ENCODE peak calls at places on chromosomes 4 and X, in ten cellular contexts. H, M, N, A, R, W, Q, J, K and B are unnamed samples.

GRCh38 chr4:156623376-156623775 is 348.2 kb downstream of the PDGFC start:
- DNase-seq in A (no peak), Q (no peak), J (no peak), M (no peak), K (no peak), W (no peak), N (no peak), H (no peak), R (no peak), B (no peak)

GRCh38 chrX:11365426-11365825 is 72.2 kb downstream of the AMELX start:
- DNase-seq in M (no peak), R (no peak), A (no peak), H (no peak), K (no peak), J (no peak), W (no peak), N (no peak), Q (no peak), B (no peak)

GRCh38 chr4:7166981-7167700 is 25.2 kb upstream of the SORCS2 start:
- DNase-seq in N (no peak), K (no peak), A (no peak), H (no peak), Q (no peak), W (peak), M (no peak), R (no peak), J (peak), B (no peak)

GRCh38 chr4:11367371-11367770 is 61.3 kb downstream of the HS3ST1 start:
- DNase-seq in K (peak), H (peak), J (peak), M (no peak), Q (no peak), W (peak), N (no peak), R (peak), A (peak), B (no peak)

GRCh38 chr4:169407217-169407845 is 136.6 kb upstream of the SH3RF1 start:
- DNase-seq in N (no peak), J (no peak), Q (no peak), W (no peak), K (peak), R (no peak), H (peak), A (no peak), M (no peak), B (no peak)

GRCh38 chr4:119040261-119040660 is 95.4 kb upstream of the MYOZ2 start:
- DNase-seq in M (no peak), Q (no peak), K (no peak), H (no peak), W (no peak), J (no peak), N (no peak), R (no peak), A (no peak), B (no peak)

GRCh38 chr4:186067757-186068385 is 1.1 kb upstream of the TLR3 start:
- DNase-seq in R (peak), H (peak), A (peak), J (peak), N (peak), M (peak), K (peak), W (peak), Q (no peak), B (peak)

GRCh38 chr4:31803511-31804195 is 1083.5 kb downstream of the PCDH7 start:
- DNase-seq in R (no peak), H (no peak), M (no peak), A (no peak), J (no peak), W (no peak), N (no peak), Q (no peak), K (peak), B (no peak)

GRCh38 chr4:121597346-121597934 is 99.3 kb downstream of the ANXA5 start:
- DNase-seq in Q (no peak), H (peak), K (peak), W (peak), J (no peak), R (no peak), N (no peak), A (peak), M (no peak), B (peak)

GRCh38 chrX:114344756-114345155 is 239.1 kb upstream of the HTR2C start:
- DNase-seq in K (peak), J (no peak), R (peak), W (peak), Q (no peak), M (no peak), H (peak), A (peak), N (no peak), B (peak)

GRCh38 chrX:30948626-30949025 is 59.6 kb upstream of the TAB3 start:
- DNase-seq in N (no peak), J (no peak), R (no peak), M (no peak), Q (no peak), H (no peak), K (no peak), W (no peak), A (no peak), B (no peak)

GRCh38 chr4:190015538-190016368 is 11.3 kb downstream of the FRG2 start:
- DNase-seq in A (no peak), K (no peak), N (no peak), W (no peak), M (no peak), J (no peak), Q (no peak), H (no peak), R (no peak), B (no peak)

GRCh38 chr4:185203380-185204237 is at the start of gene CFAP97:
- DNase-seq in R (peak), Q (no peak), W (peak), N (peak), J (peak), K (peak), A (peak), H (peak), M (no peak), B (peak)

GRCh38 chrX:119145241-119145653 is 17.6 kb upstream of the KIAA1210 start:
- DNase-seq in H (no peak), A (no peak), R (peak), M (no peak), N (peak), K (peak), J (no peak), W (peak), Q (no peak), B (no peak)

GRCh38 chr4:24229976-24230375 is 340.1 kb upstream of the PPARGC1A start:
- DNase-seq in N (no peak), K (no peak), A (no peak), W (peak), J (no peak), Q (no peak), M (no peak), H (peak), R (no peak), B (no peak)

GRCh38 chr4:184653650-184654049 is 4.1 kb downstream of the PRIMPOL start:
- DNase-seq in A (peak), Q (peak), H (peak), R (no peak), J (no peak), M (no peak), N (no peak), W (no peak), K (peak), B (no peak)

GRCh38 chr4:73916172-73916925 is 47.2 kb downstream of the CXCL1 start:
- DNase-seq in A (no peak), H (no peak), K (no peak), Q (no peak), M (no peak), R (no peak), J (no peak), W (no peak), N (no peak), B (no peak)

GRCh38 chr4:176270669-176271068 is 1.6 kb upstream of the ASB5 start:
- DNase-seq in W (peak), J (peak), N (peak), K (peak), R (peak), Q (peak), M (no peak), A (peak), H (peak), B (peak)

GRCh38 chr4:8859550-8860095 is 12.0 kb downstream of the HMX1 start:
- DNase-seq in Q (no peak), N (no peak), W (no peak), R (no peak), M (no peak), K (no peak), J (peak), A (no peak), H (no peak), B (no peak)

GRCh38 chr4:1052231-1052671 is 40.8 kb downstream of the FGFRL1 start:
- DNase-seq in Q (no peak), K (no peak), N (peak), A (no peak), H (no peak), W (no peak), J (no peak), R (no peak), M (no peak), B (no peak)

GRCh38 chrX:41802958-41803357 is 79.0 kb downstream of the GPR82 start:
- DNase-seq in Q (no peak), H (no peak), W (no peak), J (no peak), N (peak), R (no peak), K (no peak), A (no peak), M (no peak), B (no peak)

GRCh38 chrX:23766650-23767551 is 16.1 kb upstream of the SAT1 start:
- DNase-seq in H (no peak), A (no peak), W (no peak), R (no peak), Q (no peak), J (no peak), K (no peak), M (no peak), N (no peak), B (no peak)

DNA sequence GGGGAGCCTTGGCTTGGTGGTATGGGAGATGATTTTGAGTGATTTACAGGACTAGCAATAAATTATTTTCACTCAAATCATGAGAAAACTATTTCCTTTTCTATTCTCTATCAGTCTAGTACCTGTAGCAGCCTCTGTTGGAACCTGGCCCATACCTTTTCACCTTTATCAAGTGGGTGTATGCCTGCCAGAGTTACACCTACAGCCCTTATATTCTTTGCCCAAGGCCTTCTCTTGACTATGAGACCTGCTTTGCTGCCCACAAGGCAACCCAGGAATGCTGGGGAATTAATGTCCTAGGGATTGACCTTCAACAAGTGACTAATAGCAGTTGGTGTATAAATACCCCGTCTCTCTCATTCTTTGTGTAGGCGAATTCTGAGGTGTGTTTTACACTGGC is 20.0 kb upstream of the LEF1 start:
- DNase-seq in R (no peak), Q (no peak), W (no peak), J (no peak), H (no peak), N (no peak), K (no peak), M (no peak), A (no peak), B (no peak)
- TF ChIP-seq CTCF in R (no peak), Q (no peak), W (no peak), J (no peak), H (no peak), N (no peak), K (no peak), M (no peak), A (no peak), B (no peak)

DNA sequence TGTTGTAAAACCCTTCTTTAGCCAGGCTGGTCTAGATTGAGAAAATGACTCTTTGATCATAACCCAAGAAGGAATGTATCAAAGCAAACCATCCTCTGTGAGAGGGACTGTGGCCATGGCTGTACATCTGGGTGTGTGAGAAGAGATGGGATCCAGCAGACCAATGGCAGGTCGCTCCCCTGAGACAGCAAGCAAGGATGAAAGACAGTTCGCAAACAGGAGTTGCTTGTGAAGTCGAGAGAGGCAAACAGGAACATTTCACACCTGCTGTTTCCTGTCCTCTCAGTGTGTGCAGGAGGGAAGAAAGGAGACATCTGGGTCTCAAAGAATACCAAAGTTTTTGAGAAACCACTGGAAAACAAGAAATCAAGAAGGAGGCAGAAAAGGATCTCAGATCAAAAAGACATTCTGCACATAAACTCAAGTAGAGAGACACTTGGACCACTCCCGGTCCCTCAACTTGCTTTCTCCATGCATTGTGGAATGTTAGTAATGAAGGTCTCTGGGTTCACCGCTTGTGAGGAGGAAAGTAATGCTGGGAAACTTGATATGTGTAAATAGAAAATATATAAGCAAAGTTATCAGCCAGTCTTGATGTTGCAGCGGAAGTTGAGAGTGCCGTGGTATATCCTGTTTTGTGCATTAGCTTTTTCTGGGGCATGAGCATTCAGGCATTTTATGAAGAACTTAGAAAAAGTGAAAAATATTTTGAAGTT is 327.5 kb downstream of the BMPR1B start:
- DNase-seq in R (peak), N (no peak), J (no peak), Q (no peak), M (no peak), A (no peak), H (no peak), K (no peak), W (peak), B (no peak)
- H3K4me3 ChIP-seq in R (no peak), N (no peak), J (no peak), Q (no peak), M (no peak), A (no peak), H (no peak), K (no peak), W (no peak), B (no peak)

DNA sequence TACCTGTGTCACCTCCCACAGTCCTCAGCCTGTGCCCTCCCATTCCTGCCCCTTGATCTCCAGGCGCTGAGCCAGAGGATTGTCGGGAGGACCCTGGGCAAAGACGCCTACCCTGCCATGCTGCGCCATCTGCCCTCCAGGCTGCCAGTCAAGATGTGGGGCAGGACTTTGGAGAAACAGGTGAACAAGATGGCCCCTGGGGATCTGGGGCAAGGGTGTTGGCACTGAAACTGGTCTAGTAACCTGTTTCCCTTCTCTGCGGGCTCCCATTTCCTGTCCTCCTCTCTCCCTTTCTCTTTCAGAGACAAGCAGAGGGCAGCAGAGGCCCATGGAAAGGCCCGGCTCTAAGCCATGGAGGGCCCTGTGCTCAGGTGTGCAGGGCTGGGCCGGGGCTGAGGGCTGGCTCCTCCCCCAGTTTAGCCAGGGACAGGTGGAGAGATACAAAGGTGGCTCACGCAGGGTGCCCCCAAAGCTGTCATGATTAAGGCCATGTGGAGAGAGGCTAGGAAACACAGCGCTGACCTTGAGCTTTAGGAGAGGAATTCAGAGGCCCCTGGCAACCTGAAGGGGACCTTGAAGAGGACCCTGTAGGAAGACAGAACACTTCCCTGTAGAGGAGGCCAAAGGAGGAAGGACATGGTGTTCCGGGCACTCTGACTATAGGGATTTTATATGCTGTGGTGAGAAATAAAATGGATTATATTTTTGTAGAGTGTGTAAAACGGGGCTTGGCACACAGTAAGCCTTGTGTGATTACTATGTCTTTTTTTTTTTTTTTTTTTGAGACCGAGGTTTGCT is at the start of gene GLOD5:
- DNase-seq in K (peak), Q (no peak), N (peak), M (no peak), J (no peak), R (peak), H (no peak), A (no peak), W (peak), B (no peak)
- TF ChIP-seq CTCF in K (peak), Q (peak), N (peak), M (peak), J (no peak), R (peak), H (peak), A (peak), W (peak), B (peak)

GRCh38 chr4:153792007-153792892 is 3.4 kb upstream of the SFRP2 start:
- DNase-seq in Q (no peak), H (no peak), R (peak), M (no peak), K (peak), W (peak), J (peak), N (peak), A (peak), B (no peak)

GRCh38 chr4:153790962-153791551 is 2.2 kb upstream of the SFRP2 start:
- DNase-seq in N (no peak), R (peak), W (no peak), H (no peak), J (peak), Q (no peak), K (peak), A (no peak), M (no peak), B (no peak)

GRCh38 chr4:153794001-153794400 is 5.1 kb upstream of the SFRP2 start:
- DNase-seq in R (no peak), Q (no peak), N (peak), M (no peak), J (no peak), A (no peak), H (no peak), K (no peak), W (no peak), B (no peak)

GRCh38 chr4:153789741-153790651 is 1.1 kb upstream of the SFRP2 start:
- DNase-seq in H (no peak), N (no peak), M (no peak), W (no peak), J (no peak), K (no peak), Q (no peak), R (no peak), A (no peak), B (no peak)

DNA sequence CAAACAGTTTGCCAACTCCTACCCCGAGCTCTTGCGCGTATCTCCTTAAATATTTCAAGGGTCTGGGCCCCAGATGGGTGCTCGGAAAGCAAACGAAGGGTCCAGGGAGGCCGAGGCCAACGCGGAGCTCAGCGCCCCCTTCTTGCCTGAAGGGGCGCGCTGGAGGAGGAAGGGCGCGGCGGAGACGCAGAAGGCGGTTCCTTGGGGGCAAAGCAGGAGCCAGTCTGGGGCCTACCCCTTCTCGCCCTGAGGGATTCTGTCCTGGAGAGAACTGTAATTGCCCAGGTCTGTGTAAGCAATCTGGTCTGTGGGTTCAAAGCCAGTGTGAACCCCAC is 4.0 kb upstream of the SFRP2 start:
- DNase-seq in H (no peak), R (no peak), N (no peak), W (no peak), A (no peak), J (no peak), Q (no peak), M (no peak), K (no peak), B (no peak)
- H3K4me3 ChIP-seq in H (no peak), R (no peak), N (no peak), W (no peak), A (peak), J (peak), Q (no peak), M (no peak), K (no peak), B (peak)

GRCh38 chr4:41258783-41259182 is 2.1 kb downstream of the UCHL1 start:
- DNase-seq in N (peak), R (peak), M (no peak), J (no peak), K (peak), H (peak), W (peak), Q (peak), A (peak), B (peak)
- TF ChIP-seq CTCF in N (peak), R (peak), M (peak), J (peak), K (peak), H (peak), W (peak), Q (peak), A (peak), B (peak)

DNA sequence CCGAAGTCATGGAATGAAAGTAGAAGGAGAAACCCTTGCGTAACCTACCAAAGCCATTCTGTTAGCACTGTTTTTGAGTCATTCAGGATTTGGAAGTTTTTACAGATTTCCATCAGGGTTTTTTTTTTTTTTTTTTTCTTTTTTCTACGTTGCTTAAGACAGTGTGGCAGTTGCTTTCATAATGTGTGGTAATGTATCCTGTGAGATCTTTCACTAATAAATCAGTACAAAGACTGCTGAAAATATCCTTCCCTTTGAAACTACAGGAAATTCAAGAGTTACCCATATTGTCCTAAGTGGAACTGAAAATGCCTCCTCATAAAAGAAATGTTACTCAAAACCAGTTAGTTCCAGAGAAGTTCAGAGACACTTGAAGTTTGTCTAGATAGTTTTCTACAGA is 137.8 kb downstream of the RAPGEF2 start:
- DNase-seq in A (no peak), J (no peak), N (no peak), H (peak), Q (no peak), M (no peak), R (no peak), K (peak), W (no peak), B (no peak)
- H3K4me3 ChIP-seq in A (no peak), J (no peak), N (no peak), H (no peak), Q (no peak), M (no peak), R (no peak), K (no peak), W (no peak), B (no peak)

DNA sequence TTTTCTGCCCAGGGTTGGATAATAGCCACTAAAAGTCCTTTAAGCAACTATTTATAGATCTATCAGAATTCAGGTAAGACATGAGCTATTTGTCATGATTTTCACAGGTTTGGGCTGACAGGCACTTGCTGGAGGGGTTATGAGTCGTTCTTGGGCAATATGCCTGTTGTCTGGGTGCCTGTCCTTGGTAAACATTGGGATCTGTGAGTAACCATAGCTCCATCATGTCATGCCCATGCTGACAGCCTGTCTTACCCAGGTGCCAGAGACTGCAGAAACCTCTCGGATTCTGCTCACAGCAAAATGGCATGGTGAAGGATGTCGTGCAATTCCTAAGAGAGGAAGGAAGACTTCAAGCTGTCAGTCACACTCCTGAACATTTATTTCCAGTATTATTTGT is 116.0 kb upstream of the PUDP start:
- DNase-seq in A (no peak), N (no peak), M (no peak), K (no peak), H (no peak), W (peak), R (peak), Q (no peak), J (no peak), B (peak)
- TF ChIP-seq CTCF in A (no peak), N (no peak), M (no peak), K (no peak), H (no peak), W (no peak), R (no peak), Q (no peak), J (no peak), B (no peak)